ENCODE peak calls at places on chromosomes 3 and 15, in four cellular contexts. U is WTC11, K is K562, G is HepG2. X is an unnamed sample.
A peak's percentile ranks its signal among the peaks of the same experiment; 100 is the strongest.

GRCh38 chr15:35723120-35723707 is 177.2 kb upstream of the DPH6 start:
- DNase-seq in U (no peak), G (no peak), K (no peak), X (no peak)

GRCh38 chr3:110995461-110996226 is 76.0 kb upstream of the NECTIN3 start:
- DNase-seq in K (no peak), U (no peak), G (peak; percentile 58), X (no peak)

GRCh38 chr15:39874890-39875549 is 45.0 kb downstream of the GPR176 start:
- DNase-seq in K (no peak), G (peak; percentile 17), U (no peak), X (peak; percentile 40)

GRCh38 chr3:125398952-125399351 is 23.8 kb upstream of the ZNF148 start:
- DNase-seq in G (no peak), K (no peak), U (peak; percentile 27), X (no peak)

GRCh38 chr3:139127101-139127500 is 82.4 kb upstream of the PRR23C start:
- DNase-seq in G (no peak), K (no peak), U (no peak), X (no peak)

GRCh38 chr3:5694267-5694666 is 506.8 kb downstream of the EDEM1 start:
- DNase-seq in G (no peak), K (no peak), U (no peak), X (no peak)

GRCh38 chr3:124281453-124282316 is 289.8 kb upstream of the ROPN1 start:
- DNase-seq in U (peak; percentile 23), G (peak; percentile 10), K (peak; percentile 6), X (peak; percentile 47)

GRCh38 chr15:57251941-57252340 is 124.4 kb upstream of the CGNL1 start:
- DNase-seq in G (no peak), U (no peak), K (no peak), X (no peak)

GRCh38 chr3:27923349-27924068 is 201.4 kb upstream of the EOMES start:
- DNase-seq in G (no peak), K (no peak), U (no peak), X (no peak)

GRCh38 chr3:14431928-14432834 is 29.8 kb downstream of the SLC6A6 start:
- DNase-seq in K (peak; percentile 95), U (no peak), G (peak; percentile 82), X (peak; percentile 77)

GRCh38 chr3:12724794-12725193 is 34.3 kb downstream of the TMEM40 start:
- DNase-seq in K (peak; percentile 44), U (no peak), G (no peak), X (no peak)

GRCh38 chr3:141070727-141071357 is 19.7 kb downstream of the SPSB4 start:
- DNase-seq in K (no peak), U (peak; percentile 81), G (no peak), X (peak; percentile 63)

GRCh38 chr3:11381563-11381962 is 109.4 kb downstream of the ATG7 start:
- DNase-seq in G (no peak), K (no peak), U (no peak), X (no peak)

GRCh38 chr3:134211797-134212196 is 38.9 kb downstream of the RYK start:
- DNase-seq in U (peak; percentile 55), G (peak; percentile 15), K (peak; percentile 32), X (peak; percentile 43)

GRCh38 chr3:149604125-149604851 is 53.5 kb downstream of the WWTR1 start:
- DNase-seq in G (no peak), U (peak; percentile 36), K (no peak), X (no peak)

GRCh38 chr3:172317984-172318383 is 130.3 kb downstream of the GHSR start:
- DNase-seq in U (no peak), K (no peak), G (no peak), X (peak; percentile 53)

GRCh38 chr3:39843440-39843839 is 34.0 kb downstream of the MYRIP start:
- DNase-seq in U (no peak), K (no peak), G (no peak), X (no peak)

GRCh38 chr3:128343287-128344045 is 123.2 kb downstream of the DNAJB8 start:
- DNase-seq in K (peak; percentile 76), U (no peak), G (peak; percentile 90), X (peak; percentile 63)

GRCh38 chr3:164608554-164609276 is 469.6 kb downstream of the SI start:
- DNase-seq in K (no peak), U (no peak), G (no peak), X (no peak)

GRCh38 chr15:69869881-69870465 is 227.7 kb downstream of the TLE3 start:
- DNase-seq in K (no peak), G (no peak), U (no peak), X (no peak)

GRCh38 chr3:95923496-95924210 is 890.7 kb upstream of the EPHA6 start:
- DNase-seq in U (no peak), G (no peak), K (no peak), X (no peak)

GRCh38 chr3:25594007-25594502 is 70.7 kb downstream of the TOP2B start:
- DNase-seq in K (peak; percentile 68), G (peak; percentile 30), U (no peak), X (peak; percentile 64)

GRCh38 chr15:77606142-77607034 is 26.3 kb downstream of the LINGO1 start:
- DNase-seq in U (no peak), K (peak; percentile 39), G (no peak), X (peak; percentile 63)

GRCh38 chr15:23690450-23690852 is 3.3 kb upstream of the NDN start:
- DNase-seq in G (peak; percentile 93), U (peak; percentile 41), K (no peak), X (peak; percentile 41)

GRCh38 chr15:84940399-84940798 is 41.3 kb upstream of the PDE8A start:
- DNase-seq in K (no peak), U (no peak), G (no peak), X (no peak)

GRCh38 chr3:30693470-30694120 is 87.2 kb downstream of the TGFBR2 start:
- DNase-seq in K (peak; percentile 18), G (peak; percentile 62), U (peak; percentile 35), X (peak; percentile 55)

DNA sequence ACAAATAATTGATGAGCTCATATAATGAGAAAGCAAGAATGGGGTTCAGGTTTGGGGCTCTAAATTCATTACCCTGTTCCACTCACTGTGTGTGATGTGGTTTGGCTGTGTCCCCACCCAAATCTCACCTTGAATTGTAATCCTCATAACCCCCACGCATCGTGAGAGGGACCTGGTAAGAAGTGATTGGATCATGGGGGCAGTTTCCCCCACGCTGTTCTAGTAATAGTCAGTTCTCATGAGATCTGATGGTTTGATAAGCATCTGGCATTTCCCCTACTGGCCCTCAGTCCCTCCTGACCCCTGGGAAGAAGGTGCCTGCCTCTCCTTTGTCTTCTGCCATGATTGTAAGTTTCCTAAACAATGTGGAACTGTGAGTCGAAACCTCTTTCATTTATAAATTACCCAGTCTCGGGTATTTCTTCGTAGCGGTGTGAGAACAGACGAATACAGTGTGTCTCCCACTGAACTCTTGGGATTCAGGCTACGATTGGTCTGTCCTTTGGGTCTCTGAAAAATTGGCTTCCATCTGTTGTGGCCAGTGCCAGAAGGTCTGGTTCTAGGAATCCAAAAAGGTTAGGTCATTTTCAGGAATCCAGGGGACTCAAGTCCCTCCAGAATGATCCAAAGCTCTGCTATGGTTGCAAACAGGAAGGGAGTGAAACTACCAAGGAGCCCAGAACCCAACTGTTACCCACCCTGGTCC is 87.7 kb downstream of the XXYLT1 start:
- DNase-seq in G (no peak), K (no peak), U (no peak), X (no peak)
- TF ChIP-seq FOXJ3 in G (no peak), K (no peak), U (no peak), X (no peak)

GRCh38 chr3:158830391-158830790 is 28.5 kb downstream of the MFSD1 start:
- DNase-seq in G (no peak), K (no peak), U (no peak), X (no peak)
- TF ChIP-seq FOXJ3 in G (no peak), K (no peak), U (no peak), X (no peak)

DNA sequence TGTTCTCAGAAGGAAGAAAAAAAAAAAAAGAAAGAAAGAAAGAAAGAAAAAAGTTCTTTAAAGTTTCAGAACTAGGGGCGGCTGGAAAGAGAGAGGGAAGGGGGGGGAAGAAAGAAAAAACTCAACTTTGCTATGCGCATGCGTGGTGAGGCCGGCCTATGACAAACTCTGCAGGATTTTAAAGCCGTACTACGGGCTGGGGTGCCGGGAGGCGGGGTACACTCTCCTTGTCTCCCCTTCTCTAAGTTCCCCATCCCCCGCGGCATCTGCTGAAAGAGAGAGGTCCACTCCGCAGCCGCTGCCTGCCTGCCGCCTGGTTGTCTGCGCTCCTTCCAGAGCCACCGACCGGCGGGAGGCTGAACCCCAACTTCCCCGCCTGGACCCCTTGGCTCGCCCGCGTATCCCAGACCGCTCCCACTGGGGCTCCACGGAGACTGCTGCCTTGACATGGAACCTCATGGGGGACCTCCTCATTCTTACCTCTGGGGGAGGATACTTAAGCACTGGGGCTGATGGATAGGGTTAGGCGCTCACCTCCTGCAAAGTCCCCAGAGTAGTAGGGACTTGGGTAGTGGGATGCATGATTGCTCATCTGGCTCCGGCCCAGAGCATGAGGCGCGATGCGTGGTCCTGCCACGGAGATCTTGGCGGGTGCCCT is 1.4 kb upstream of the WNT5A start:
- DNase-seq in U (peak; percentile 75), K (peak; percentile 27), G (no peak), X (peak; percentile 79)
- TF ChIP-seq FOXJ3 in U (no peak), K (no peak), G (no peak), X (no peak)

DNA sequence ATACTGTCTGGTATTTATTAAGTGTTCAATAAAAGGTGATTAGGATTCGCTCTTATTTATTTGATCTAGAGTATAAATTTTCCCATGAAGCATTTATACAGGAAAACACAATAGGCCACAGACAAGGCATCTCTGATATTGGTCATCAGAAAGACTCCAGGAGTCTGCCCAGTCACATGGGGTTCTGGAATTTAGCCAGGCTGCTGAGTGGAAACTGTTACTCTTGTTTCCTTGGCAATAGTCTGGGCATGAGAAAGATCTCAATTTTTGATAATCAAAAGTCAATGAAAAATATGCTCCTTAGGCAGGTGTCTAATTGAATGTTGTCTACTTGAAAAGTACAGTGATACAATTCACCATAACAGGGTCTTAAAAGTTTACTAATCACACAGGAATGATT is 161.2 kb downstream of the FRMD5 start:
- DNase-seq in K (no peak), U (no peak), G (no peak), X (peak; percentile 21)
- TF ChIP-seq FOXJ3 in K (no peak), U (no peak), G (no peak), X (no peak)

DNA sequence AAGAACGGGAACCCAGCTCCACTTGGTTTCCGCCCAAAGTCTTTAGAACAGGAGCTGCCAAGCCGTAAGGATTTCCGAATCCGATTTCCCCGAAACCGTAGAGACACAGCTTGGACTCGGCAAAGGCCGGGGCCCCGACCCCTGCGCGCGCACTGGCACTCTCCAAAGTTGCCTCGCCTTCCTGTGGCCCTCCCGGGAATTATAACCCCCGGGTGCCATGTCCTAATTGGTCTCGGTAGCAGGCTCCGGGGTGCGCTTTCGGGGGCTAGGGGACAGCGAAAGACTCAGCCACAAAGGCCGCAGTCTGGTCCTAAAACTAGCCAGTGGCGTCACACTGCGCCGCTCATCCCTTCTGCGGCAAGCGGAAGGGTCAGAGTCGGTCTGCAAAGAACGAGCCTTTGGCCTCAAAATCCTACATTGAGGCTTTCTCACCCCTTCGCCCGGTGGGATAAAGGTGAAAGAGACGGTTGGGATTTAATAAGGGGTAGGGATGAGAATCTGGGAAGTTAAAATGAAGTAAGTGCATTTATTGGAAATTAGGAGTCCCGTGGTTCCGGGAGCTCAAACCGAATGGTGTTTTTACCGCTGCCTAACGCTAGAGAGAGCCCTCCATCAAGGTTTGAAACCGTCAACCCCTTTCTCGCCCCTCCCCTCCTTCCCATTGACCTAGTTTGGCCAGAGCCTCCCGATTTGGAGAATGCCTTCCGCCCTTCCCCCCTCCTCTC is 6.7 kb downstream of the BCL6 start:
- DNase-seq in K (peak; percentile 75), G (peak; percentile 72), U (peak; percentile 86), X (peak; percentile 87)
- TF ChIP-seq FOXJ3 in K (no peak), G (no peak), U (no peak), X (no peak)

GRCh38 chr3:4528802-4529201 is 35.7 kb downstream of the ITPR1 start:
- DNase-seq in U (no peak), K (no peak), G (no peak), X (no peak)
- TF ChIP-seq FOXJ3 in U (no peak), K (no peak), G (no peak), X (no peak)

X was measured in SK-N-SH.